ENCODE peak calls at places on chromosome 2, in nine cellular contexts. D is aorta; E is LoVo; K is GM13977; A is stimulated activated CD8-positive, alpha-beta memory T cell treated with anti-CD3 and anti-CD28 coated beads, Interleukin-2, amount 100 ng/mL, for 1 hour; V is sciatic nerve; L is stimulated activated CD4-positive, alpha-beta T cell treated with anti-CD3 and anti-CD28 coated beads, Interleukin-15, amount 100 ng/mL, for 48 hours; U is thoracic aorta; S is AG09319. J is an unnamed sample.

GRCh38 chr2:172046080-172046678 is 39.1 kb upstream of the DLX1 start:
- DNase-seq in D (no peak), E (no peak), K (no peak), A (no peak), V (no peak), L (no peak), U (no peak), S (no peak), J (no peak)

GRCh38 chr2:45771251-45771650 is 119.8 kb downstream of the PRKCE start:
- DNase-seq in D (no peak), E (no peak), K (no peak), A (no peak), V (peak; percentile 67), L (no peak), U (no peak), S (no peak), J (no peak)

GRCh38 chr2:218260166-218260565 is 649 bp upstream of the GPBAR1 start:
- DNase-seq in D (peak; percentile 33), E (no peak), K (no peak), A (no peak), V (no peak), L (no peak), U (no peak), S (no peak), J (no peak)

GRCh38 chr2:5692561-5693287 is 540 bp downstream of the SOX11 start:
- DNase-seq in D (no peak), E (no peak), K (no peak), A (no peak), V (no peak), L (no peak), U (no peak), S (no peak), J (no peak)

GRCh38 chr2:239326831-239327535 is 73.8 kb downstream of the HDAC4 start:
- DNase-seq in D (no peak), E (no peak), K (peak; percentile 75), A (peak; percentile 37), V (peak; percentile 49), L (peak; percentile 68), U (no peak), S (no peak), J (no peak)

GRCh38 chr2:114442545-114442944 is at the start of gene DPP10:
- DNase-seq in D (no peak), E (peak; percentile 21), K (no peak), A (no peak), V (no peak), L (no peak), U (no peak), S (no peak), J (no peak)

GRCh38 chr2:234251326-234252271 is 201.1 kb downstream of the SPP2 start:
- DNase-seq in D (no peak), E (peak; percentile 86), K (no peak), A (no peak), V (no peak), L (no peak), U (no peak), S (peak; percentile 74), J (peak; percentile 97)

GRCh38 chr2:175003875-175004729 is 1.1 kb downstream of the CHN1 start:
- DNase-seq in D (no peak), E (peak; percentile 11), K (no peak), A (no peak), V (no peak), L (no peak), U (no peak), S (no peak), J (no peak)

GRCh38 chr2:127080941-127081769 is 25.8 kb downstream of the BIN1 start:
- DNase-seq in D (no peak), E (no peak), K (peak; percentile 58), A (no peak), V (peak; percentile 80), L (peak; percentile 42), U (no peak), S (no peak), J (no peak)

GRCh38 chr2:164967781-164968228 is 12.5 kb upstream of the SLC38A11 start:
- DNase-seq in D (no peak), E (peak; percentile 52), K (no peak), A (no peak), V (no peak), L (no peak), U (no peak), S (no peak), J (no peak)

GRCh38 chr2:61588566-61588965 is 50.4 kb upstream of the XPO1 start:
- DNase-seq in D (no peak), E (no peak), K (no peak), A (no peak), V (no peak), L (no peak), U (no peak), S (no peak), J (no peak)

GRCh38 chr2:70935468-70936164 is at the start of gene ATP6V1B1:
- DNase-seq in D (no peak), E (no peak), K (no peak), A (no peak), V (peak; percentile 38), L (no peak), U (no peak), S (no peak), J (no peak)

GRCh38 chr2:120736202-120736954 is 710 bp downstream of the GLI2 start:
- DNase-seq in D (no peak), E (peak; percentile 23), K (no peak), A (no peak), V (peak; percentile 77), L (no peak), U (no peak), S (no peak), J (no peak)

GRCh38 chr2:226794077-226794670 is 5.4 kb downstream of the IRS1 start:
- DNase-seq in D (no peak), E (no peak), K (no peak), A (no peak), V (no peak), L (no peak), U (no peak), S (no peak), J (no peak)

GRCh38 chr2:88765154-88765948 is 73.9 kb downstream of the RPIA start:
- DNase-seq in D (no peak), E (no peak), K (no peak), A (no peak), V (no peak), L (peak; percentile 47), U (no peak), S (no peak), J (no peak)